ENCODE peak calls at places on chromosomes 7 and 10, in five cellular contexts. One of them, this sample, is unnamed. For H3K36me3, the result is how much of the 10 kb centered on the place peaks cover.

GRCh38 chr7:66256281-66256680 is 51.1 kb downstream of the TPST1 start:
- DNase-seq in SK-N-SH: no peak
- DNase-seq in uterus: no peak
- DNase-seq in psoas muscle: no peak
- DNase-seq in cardiac muscle cell: no peak
- DNase-seq in this sample: no peak

GRCh38 chr10:81730901-81731300 is 144.1 kb upstream of the NRG3 start:
- DNase-seq in SK-N-SH: no peak
- DNase-seq in uterus: no peak
- DNase-seq in psoas muscle: no peak
- DNase-seq in cardiac muscle cell: no peak
- DNase-seq in this sample: no peak

GRCh38 chr7:92035576-92035975 is 94.9 kb downstream of the AKAP9 start:
- DNase-seq in SK-N-SH: no peak
- DNase-seq in uterus: no peak
- DNase-seq in psoas muscle: no peak
- DNase-seq in cardiac muscle cell: no peak
- DNase-seq in this sample: no peak

GRCh38 chr10:68665841-68666240 is 55.2 kb upstream of the CCAR1 start:
- DNase-seq in SK-N-SH: no peak
- DNase-seq in uterus: no peak
- DNase-seq in psoas muscle: no peak
- DNase-seq in cardiac muscle cell: peak
- DNase-seq in this sample: no peak

GRCh38 chr10:84293574-84294016 is 34.8 kb upstream of the CCSER2 start:
- DNase-seq in SK-N-SH: peak
- DNase-seq in uterus: no peak
- DNase-seq in psoas muscle: no peak
- DNase-seq in cardiac muscle cell: no peak
- DNase-seq in this sample: no peak

GRCh38 chr7:101916041-101916800 is 98.8 kb downstream of the CUX1 start:
- DNase-seq in SK-N-SH: no peak
- DNase-seq in uterus: no peak
- DNase-seq in psoas muscle: no peak
- DNase-seq in cardiac muscle cell: no peak
- DNase-seq in this sample: peak

GRCh38 chr7:43782768-43783555 is 24.5 kb downstream of the BLVRA start:
- DNase-seq in SK-N-SH: no peak
- DNase-seq in uterus: no peak
- DNase-seq in psoas muscle: no peak
- DNase-seq in cardiac muscle cell: no peak
- DNase-seq in this sample: no peak

GRCh38 chr7:87328281-87328680 is 17.2 kb upstream of the CROT start:
- DNase-seq in SK-N-SH: no peak
- DNase-seq in uterus: no peak
- DNase-seq in psoas muscle: no peak
- DNase-seq in cardiac muscle cell: peak
- DNase-seq in this sample: no peak

GRCh38 chr7:137879357-137880158 is 32.8 kb upstream of the DGKI start:
- DNase-seq in SK-N-SH: no peak
- DNase-seq in uterus: no peak
- DNase-seq in psoas muscle: peak
- DNase-seq in cardiac muscle cell: peak
- DNase-seq in this sample: no peak

GRCh38 chr10:86785021-86785420 is 28.6 kb downstream of the BMPR1A start:
- DNase-seq in SK-N-SH: no peak
- DNase-seq in uterus: no peak
- DNase-seq in psoas muscle: no peak
- DNase-seq in cardiac muscle cell: no peak
- DNase-seq in this sample: no peak

GRCh38 chr7:43649755-43650274 is 66.9 kb downstream of the STK17A start:
- DNase-seq in SK-N-SH: no peak
- DNase-seq in uterus: no peak
- DNase-seq in psoas muscle: no peak
- DNase-seq in cardiac muscle cell: no peak
- DNase-seq in this sample: no peak

GRCh38 chr10:130109796-130110235 is 814 bp downstream of the C10orf143 start:
- DNase-seq in SK-N-SH: peak
- DNase-seq in uterus: peak
- DNase-seq in psoas muscle: peak
- DNase-seq in cardiac muscle cell: peak
- DNase-seq in this sample: peak

GRCh38 chr10:42753126-42753506 is 29.5 kb upstream of the BMS1 start:
- DNase-seq in SK-N-SH: peak
- DNase-seq in uterus: peak
- DNase-seq in psoas muscle: peak
- DNase-seq in cardiac muscle cell: peak
- DNase-seq in this sample: no peak

GRCh38 chr7:13908667-13909382 is 80.6 kb downstream of the ETV1 start:
- DNase-seq in SK-N-SH: no peak
- DNase-seq in uterus: no peak
- DNase-seq in psoas muscle: no peak
- DNase-seq in cardiac muscle cell: no peak
- DNase-seq in this sample: no peak

GRCh38 chr7:45157653-45158401 is at the start of gene RAMP3:
- DNase-seq in SK-N-SH: peak
- DNase-seq in uterus: no peak
- DNase-seq in psoas muscle: peak
- DNase-seq in cardiac muscle cell: no peak
- DNase-seq in this sample: peak

GRCh38 chr10:6151087-6151977 is 51.4 kb upstream of the PFKFB3 start:
- DNase-seq in SK-N-SH: peak
- DNase-seq in uterus: peak
- DNase-seq in psoas muscle: peak
- DNase-seq in cardiac muscle cell: peak
- DNase-seq in this sample: no peak

GRCh38 chr7:30927559-30927958 is 15.9 kb downstream of the AQP1 start:
- DNase-seq in SK-N-SH: peak
- DNase-seq in uterus: no peak
- DNase-seq in psoas muscle: no peak
- DNase-seq in cardiac muscle cell: no peak
- DNase-seq in this sample: peak

GRCh38 chr10:11145498-11145855 is 127.8 kb downstream of the CELF2 start:
- DNase-seq in SK-N-SH: no peak
- DNase-seq in uterus: no peak
- DNase-seq in psoas muscle: no peak
- DNase-seq in cardiac muscle cell: peak
- DNase-seq in this sample: no peak

GRCh38 chr7:150950496-150951180 is 27.5 kb downstream of the KCNH2 start:
- DNase-seq in SK-N-SH: no peak
- DNase-seq in uterus: no peak
- DNase-seq in psoas muscle: peak
- DNase-seq in cardiac muscle cell: no peak
- DNase-seq in this sample: no peak

GRCh38 chr7:13982940-13983677 is 6.4 kb downstream of the ETV1 start:
- DNase-seq in SK-N-SH: no peak
- DNase-seq in uterus: no peak
- DNase-seq in psoas muscle: no peak
- DNase-seq in cardiac muscle cell: peak
- DNase-seq in this sample: no peak

GRCh38 chr10:126207313-126207771 is 180.9 kb downstream of the ADAM12 start:
- DNase-seq in SK-N-SH: no peak
- DNase-seq in uterus: no peak
- DNase-seq in psoas muscle: no peak
- DNase-seq in cardiac muscle cell: no peak
- DNase-seq in this sample: no peak

GRCh38 chr10:72335394-72336258 is 19.1 kb downstream of the DNAJB12 start:
- DNase-seq in SK-N-SH: peak
- DNase-seq in uterus: peak
- DNase-seq in psoas muscle: peak
- DNase-seq in cardiac muscle cell: peak
- DNase-seq in this sample: no peak

GRCh38 chr10:32445740-32446615 is at the start of gene CCDC7:
- DNase-seq in SK-N-SH: peak
- DNase-seq in uterus: peak
- DNase-seq in psoas muscle: peak
- DNase-seq in cardiac muscle cell: peak
- DNase-seq in this sample: peak

GRCh38 chr10:128097783-128098182 is 28.4 kb downstream of the MKI67 start:
- DNase-seq in SK-N-SH: no peak
- DNase-seq in uterus: no peak
- DNase-seq in psoas muscle: no peak
- DNase-seq in cardiac muscle cell: peak
- DNase-seq in this sample: no peak

GRCh38 chr10:1687190-1687589 is 50.1 kb downstream of the ADARB2 start:
- DNase-seq in SK-N-SH: no peak
- DNase-seq in uterus: no peak
- DNase-seq in psoas muscle: no peak
- DNase-seq in cardiac muscle cell: no peak
- DNase-seq in this sample: no peak

GRCh38 chr7:94898340-94898739 is 9.1 kb upstream of the PPP1R9A start:
- DNase-seq in SK-N-SH: no peak
- DNase-seq in uterus: no peak
- DNase-seq in psoas muscle: no peak
- DNase-seq in cardiac muscle cell: no peak
- DNase-seq in this sample: no peak

GRCh38 chr7:30196408-30196807 is 61.6 kb downstream of the MTURN start:
- DNase-seq in SK-N-SH: no peak
- DNase-seq in uterus: no peak
- DNase-seq in psoas muscle: no peak
- DNase-seq in cardiac muscle cell: no peak
- DNase-seq in this sample: no peak

GRCh38 chr7:28808786-28809533 is 149.2 kb downstream of the TRIL start:
- DNase-seq in SK-N-SH: peak
- DNase-seq in uterus: no peak
- DNase-seq in psoas muscle: peak
- DNase-seq in cardiac muscle cell: peak
- DNase-seq in this sample: no peak

GRCh38 chr10:95818663-95819062 is 62.7 kb downstream of the ENTPD1 start:
- DNase-seq in SK-N-SH: no peak
- DNase-seq in uterus: no peak
- DNase-seq in psoas muscle: no peak
- DNase-seq in cardiac muscle cell: peak
- DNase-seq in this sample: no peak

GRCh38 chr7:67566101-67566500 is 569.5 kb downstream of the TYW1 start:
- DNase-seq in SK-N-SH: no peak
- DNase-seq in uterus: no peak
- DNase-seq in psoas muscle: no peak
- DNase-seq in cardiac muscle cell: no peak
- DNase-seq in this sample: no peak

GRCh38 chr7:23062452-23062851 is 43.1 kb upstream of the KLHL7 start:
- DNase-seq in SK-N-SH: no peak
- DNase-seq in uterus: peak
- DNase-seq in psoas muscle: no peak
- DNase-seq in cardiac muscle cell: peak
- DNase-seq in this sample: no peak

DNA sequence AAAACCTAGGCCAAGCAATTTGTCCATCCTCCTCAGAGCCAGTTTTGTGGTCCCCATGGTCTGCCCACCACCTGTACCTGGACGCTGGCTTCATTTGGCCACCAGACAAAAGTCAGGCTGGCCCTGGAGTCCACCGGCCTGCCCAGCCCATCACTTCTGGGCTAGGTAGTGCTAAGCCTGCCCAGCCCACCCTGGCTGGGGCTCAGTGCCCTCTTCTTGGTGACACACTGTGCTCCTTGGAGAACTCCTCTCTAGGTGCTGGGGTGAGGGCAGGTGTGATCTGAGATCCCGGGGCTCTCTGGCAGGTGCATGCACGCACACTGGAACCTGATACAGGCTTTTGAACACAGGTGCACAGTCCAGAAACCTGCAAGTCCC is 1.1 kb downstream of the AIFM2 start:
- DNase-seq in SK-N-SH: no peak
- DNase-seq in uterus: no peak
- DNase-seq in psoas muscle: peak
- DNase-seq in cardiac muscle cell: no peak
- DNase-seq in this sample: peak
- H3K36me3 ChIP-seq in SK-N-SH: under half
- H3K36me3 ChIP-seq in uterus: under half
- H3K36me3 ChIP-seq in psoas muscle: under half
- H3K36me3 ChIP-seq in cardiac muscle cell: under half
- H3K36me3 ChIP-seq in this sample: under half

GRCh38 chr7:107711301-107711700 is 32.6 kb upstream of the CBLL1 start:
- DNase-seq in SK-N-SH: no peak
- DNase-seq in uterus: no peak
- DNase-seq in psoas muscle: no peak
- DNase-seq in cardiac muscle cell: no peak
- DNase-seq in this sample: no peak
- H3K36me3 ChIP-seq in SK-N-SH: under half
- H3K36me3 ChIP-seq in uterus: under half
- H3K36me3 ChIP-seq in psoas muscle: under half
- H3K36me3 ChIP-seq in cardiac muscle cell: under half
- H3K36me3 ChIP-seq in this sample: under half

GRCh38 chr7:105086850-105087249 is 72.8 kb downstream of the KMT2E start:
- DNase-seq in SK-N-SH: no peak
- DNase-seq in uterus: no peak
- DNase-seq in psoas muscle: no peak
- DNase-seq in cardiac muscle cell: no peak
- DNase-seq in this sample: no peak

GRCh38 chr7:105084581-105084980 is 70.6 kb downstream of the KMT2E start:
- DNase-seq in SK-N-SH: no peak
- DNase-seq in uterus: no peak
- DNase-seq in psoas muscle: no peak
- DNase-seq in cardiac muscle cell: no peak
- DNase-seq in this sample: no peak

GRCh38 chr7:105087981-105088380 is 74.0 kb downstream of the KMT2E start:
- DNase-seq in SK-N-SH: no peak
- DNase-seq in uterus: no peak
- DNase-seq in psoas muscle: no peak
- DNase-seq in cardiac muscle cell: no peak
- DNase-seq in this sample: no peak

DNA sequence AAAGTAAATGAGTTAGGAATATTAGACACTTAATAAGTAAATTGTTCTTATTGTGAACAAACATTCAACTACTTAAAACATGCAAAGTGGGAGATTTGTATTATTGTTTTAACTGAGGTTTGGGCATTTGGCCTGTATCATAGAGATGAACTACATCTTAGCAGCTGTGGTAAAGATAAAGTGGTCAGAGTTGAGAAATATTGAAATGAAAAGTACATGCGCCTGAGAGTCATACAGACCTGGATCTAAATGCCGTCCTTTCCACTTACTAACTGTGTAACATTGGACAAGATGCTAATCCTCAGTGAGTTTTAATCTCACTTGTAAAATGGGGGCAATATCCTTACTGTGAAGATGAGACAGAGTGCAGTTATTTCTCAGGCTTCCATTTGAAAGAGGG is 74.5 kb downstream of the KMT2E start:
- DNase-seq in SK-N-SH: no peak
- DNase-seq in uterus: no peak
- DNase-seq in psoas muscle: no peak
- DNase-seq in cardiac muscle cell: peak
- DNase-seq in this sample: no peak
- H3K36me3 ChIP-seq in SK-N-SH: half or more
- H3K36me3 ChIP-seq in uterus: under half
- H3K36me3 ChIP-seq in psoas muscle: under half
- H3K36me3 ChIP-seq in cardiac muscle cell: half or more
- H3K36me3 ChIP-seq in this sample: half or more

DNA sequence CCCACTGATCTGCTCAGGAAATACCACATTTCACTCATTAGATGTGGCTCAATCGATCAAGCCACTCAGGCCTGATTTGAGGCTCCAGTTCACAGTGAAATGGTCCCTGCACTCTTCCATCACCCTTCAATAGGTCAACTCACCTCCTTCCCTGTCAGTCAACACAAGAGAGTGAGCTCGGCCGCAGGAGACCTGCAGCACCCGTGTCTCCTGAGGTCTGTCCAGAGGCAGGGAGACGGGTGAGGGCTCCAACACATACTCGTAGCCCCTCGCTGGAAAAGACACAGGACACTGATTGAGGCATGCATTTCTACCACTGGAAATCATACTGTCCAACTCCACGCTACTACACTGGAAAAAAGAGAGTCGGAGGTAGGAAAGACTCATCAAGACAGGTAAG is 7.1 kb downstream of the RCC1L start:
- DNase-seq in SK-N-SH: no peak
- DNase-seq in uterus: no peak
- DNase-seq in psoas muscle: peak
- DNase-seq in cardiac muscle cell: no peak
- DNase-seq in this sample: no peak
- H3K36me3 ChIP-seq in SK-N-SH: half or more
- H3K36me3 ChIP-seq in uterus: under half
- H3K36me3 ChIP-seq in psoas muscle: under half
- H3K36me3 ChIP-seq in cardiac muscle cell: under half
- H3K36me3 ChIP-seq in this sample: half or more

This sample was measured in suprapubic skin.